ENCODE peak calls at places on chromosome 3, in ten cellular contexts. T is germinal center; M is nucleus accumbens; C is activated naive CD4-positive, alpha-beta T cell treated with anti-CD3 and anti-CD28 coated beads, Interleukin-2, amount 50 U/mL, for 72 hours; R is foreskin fibroblast; F is right cardiac atrium; Q is IMR-90; V is transverse colon; N is psoas muscle; Y is cardiac fibroblast. B is an unnamed sample.
A peak's percentile ranks its signal among the peaks of the same experiment; 100 is the strongest.

GRCh38 chr3:122151480-122151879 is 32.0 kb upstream of the CASR start:
- DNase-seq in T (no peak), M (no peak), C (no peak), R (peak; percentile 2), F (no peak), Q (peak; percentile 14), V (no peak), N (no peak), Y (peak; percentile 3), B (no peak)

GRCh38 chr3:128946411-128946810 is 47.5 kb downstream of the CFAP92 start:
- DNase-seq in T (no peak), M (no peak), C (no peak), R (no peak), F (no peak), Q (peak; percentile 68), V (no peak), N (no peak), Y (no peak), B (no peak)

GRCh38 chr3:179081885-179082284 is 10.3 kb upstream of the ZMAT3 start:
- DNase-seq in T (no peak), M (no peak), C (no peak), R (no peak), F (no peak), Q (no peak), V (no peak), N (no peak), Y (no peak), B (no peak)

GRCh38 chr3:32391643-32392529 is at the start of gene CMTM7:
- DNase-seq in T (peak; percentile 38), M (no peak), C (peak; percentile 80), R (peak; percentile 86), F (peak; percentile 90), Q (peak; percentile 35), V (peak; percentile 75), N (peak; percentile 71), Y (peak; percentile 58), B (peak; percentile 77)

GRCh38 chr3:28388978-28389377 is 40.4 kb upstream of the AZI2 start:
- DNase-seq in T (no peak), M (no peak), C (no peak), R (no peak), F (no peak), Q (no peak), V (no peak), N (no peak), Y (no peak), B (no peak)

GRCh38 chr3:196080997-196081833 is 675 bp downstream of the TFRC start:
- DNase-seq in T (peak; percentile 70), M (peak; percentile 31), C (peak; percentile 76), R (peak; percentile 79), F (peak; percentile 85), Q (peak; percentile 38), V (peak; percentile 80), N (peak; percentile 73), Y (peak; percentile 46), B (peak; percentile 74)

GRCh38 chr3:69446402-69447072 is 60.6 kb upstream of the FRMD4B start:
- DNase-seq in T (no peak), M (no peak), C (no peak), R (no peak), F (no peak), Q (no peak), V (no peak), N (no peak), Y (no peak), B (no peak)

GRCh38 chr3:4417449-4417848 is 49.6 kb downstream of the SUMF1 start:
- DNase-seq in T (no peak), M (no peak), C (no peak), R (peak; percentile 50), F (no peak), Q (peak; percentile 65), V (no peak), N (no peak), Y (peak; percentile 81), B (no peak)

GRCh38 chr3:129021140-129021551 is 20.0 kb downstream of the EFCC1 start:
- DNase-seq in T (no peak), M (no peak), C (no peak), R (peak; percentile 64), F (no peak), Q (peak; percentile 83), V (no peak), N (no peak), Y (peak; percentile 40), B (no peak)

GRCh38 chr3:135927170-135927569 is 38.4 kb upstream of the PPP2R3A start:
- DNase-seq in T (no peak), M (no peak), C (no peak), R (peak; percentile 96), F (no peak), Q (peak; percentile 48), V (no peak), N (no peak), Y (no peak), B (no peak)

GRCh38 chr3:13543251-13543650 is 5.7 kb upstream of the FBLN2 start:
- DNase-seq in T (no peak), M (no peak), C (no peak), R (peak; percentile 90), F (peak; percentile 94), Q (peak; percentile 87), V (peak; percentile 36), N (peak; percentile 84), Y (peak; percentile 83), B (no peak)

GRCh38 chr3:129855454-129856419 is 37.8 kb downstream of the TMCC1 start:
- DNase-seq in T (no peak), M (no peak), C (no peak), R (peak; percentile 57), F (no peak), Q (peak; percentile 68), V (no peak), N (no peak), Y (peak; percentile 88), B (peak; percentile 52)

GRCh38 chr3:11803977-11804903 is 42.4 kb downstream of the TAMM41 start:
- DNase-seq in T (peak; percentile 71), M (peak; percentile 6), C (no peak), R (peak; percentile 68), F (peak; percentile 67), Q (peak; percentile 55), V (peak; percentile 26), N (peak; percentile 21), Y (peak; percentile 73), B (peak; percentile 64)

GRCh38 chr3:85783331-85783730 is 824.5 kb downstream of the CADM2 start:
- DNase-seq in T (no peak), M (no peak), C (no peak), R (no peak), F (no peak), Q (no peak), V (no peak), N (no peak), Y (peak; percentile 0), B (no peak)

GRCh38 chr3:160395297-160395696 is 3.7 kb downstream of the IFT80 start:
- DNase-seq in T (no peak), M (no peak), C (no peak), R (peak; percentile 83), F (no peak), Q (peak; percentile 85), V (no peak), N (no peak), Y (peak; percentile 70), B (no peak)

GRCh38 chr3:182248349-182248880 is 536.7 kb downstream of the SOX2 start:
- DNase-seq in T (no peak), M (no peak), C (no peak), R (no peak), F (no peak), Q (no peak), V (no peak), N (no peak), Y (no peak), B (no peak)

GRCh38 chr3:72137865-72138861 is 353.2 kb upstream of the PROK2 start:
- DNase-seq in T (peak; percentile 40), M (no peak), C (peak; percentile 57), R (no peak), F (peak; percentile 52), Q (no peak), V (no peak), N (no peak), Y (no peak), B (no peak)

GRCh38 chr3:3778216-3778615 is 21.0 kb upstream of the LRRN1 start:
- DNase-seq in T (no peak), M (no peak), C (no peak), R (no peak), F (no peak), Q (no peak), V (no peak), N (no peak), Y (no peak), B (no peak)

GRCh38 chr3:49924683-49925082 is 4.9 kb downstream of the MON1A start:
- DNase-seq in T (no peak), M (no peak), C (no peak), R (peak; percentile 88), F (no peak), Q (peak; percentile 91), V (no peak), N (no peak), Y (peak; percentile 90), B (no peak)

GRCh38 chr3:73624363-73625123 is at the start of gene PDZRN3:
- DNase-seq in T (no peak), M (peak; percentile 24), C (no peak), R (peak; percentile 95), F (peak; percentile 86), Q (peak; percentile 82), V (peak; percentile 65), N (peak; percentile 71), Y (peak; percentile 65), B (peak; percentile 79)

GRCh38 chr3:136070334-136070733 is 104.8 kb downstream of the PPP2R3A start:
- DNase-seq in T (no peak), M (no peak), C (no peak), R (peak; percentile 93), F (no peak), Q (peak; percentile 92), V (no peak), N (no peak), Y (peak; percentile 87), B (no peak)

GRCh38 chr3:157354722-157355121 is 81.9 kb upstream of the PTX3 start:
- DNase-seq in T (no peak), M (no peak), C (no peak), R (peak; percentile 66), F (no peak), Q (peak; percentile 18), V (no peak), N (no peak), Y (peak; percentile 70), B (no peak)

B was measured in adrenal gland.